ENCODE peak calls at places on chromosome 14, in six cellular contexts. One of them, this sample, is unnamed. For H3K4me1, the result is how much of the 10 kb centered on the place peaks cover.

GRCh38 chr14:89165810-89166209 is 251.2 kb downstream of the FOXN3 start:
- ATAC-seq in HepG2: no peak
- ATAC-seq in A549: no peak
- ATAC-seq in GM12878: peak
- ATAC-seq in upper lobe of left lung: no peak
- ATAC-seq in K562: no peak
- ATAC-seq in this sample: peak

GRCh38 chr14:99260652-99261551 is 11.1 kb downstream of the BCL11B start:
- ATAC-seq in HepG2: no peak
- ATAC-seq in A549: no peak
- ATAC-seq in GM12878: peak
- ATAC-seq in upper lobe of left lung: no peak
- ATAC-seq in K562: no peak
- ATAC-seq in this sample: no peak

GRCh38 chr14:75162631-75163030 is 13.8 kb downstream of the TMED10 start:
- ATAC-seq in HepG2: no peak
- ATAC-seq in A549: no peak
- ATAC-seq in GM12878: no peak
- ATAC-seq in upper lobe of left lung: no peak
- ATAC-seq in K562: no peak
- ATAC-seq in this sample: no peak

GRCh38 chr14:63896278-63896720 is 43.5 kb downstream of the SYNE2 start:
- ATAC-seq in HepG2: peak
- ATAC-seq in A549: peak
- ATAC-seq in GM12878: no peak
- ATAC-seq in upper lobe of left lung: peak
- ATAC-seq in K562: no peak
- ATAC-seq in this sample: peak

GRCh38 chr14:26528415-26529182 is 69.2 kb downstream of the NOVA1 start:
- ATAC-seq in HepG2: no peak
- ATAC-seq in A549: no peak
- ATAC-seq in GM12878: no peak
- ATAC-seq in upper lobe of left lung: no peak
- ATAC-seq in K562: no peak
- ATAC-seq in this sample: peak

GRCh38 chr14:52844262-52845060 is 53.1 kb upstream of the GNPNAT1 start:
- ATAC-seq in HepG2: peak
- ATAC-seq in A549: no peak
- ATAC-seq in GM12878: peak
- ATAC-seq in upper lobe of left lung: no peak
- ATAC-seq in K562: no peak
- ATAC-seq in this sample: peak

GRCh38 chr14:93788557-93789365 is 476 bp upstream of the PRIMA1 start:
- ATAC-seq in HepG2: peak
- ATAC-seq in A549: peak
- ATAC-seq in GM12878: no peak
- ATAC-seq in upper lobe of left lung: no peak
- ATAC-seq in K562: no peak
- ATAC-seq in this sample: peak

GRCh38 chr14:104841730-104842129 is 23.3 kb upstream of the CEP170B start:
- ATAC-seq in HepG2: no peak
- ATAC-seq in A549: no peak
- ATAC-seq in GM12878: no peak
- ATAC-seq in upper lobe of left lung: no peak
- ATAC-seq in K562: no peak
- ATAC-seq in this sample: no peak

GRCh38 chr14:105047283-105048016 is 17.8 kb downstream of the GPR132 start:
- ATAC-seq in HepG2: peak
- ATAC-seq in A549: no peak
- ATAC-seq in GM12878: peak
- ATAC-seq in upper lobe of left lung: no peak
- ATAC-seq in K562: peak
- ATAC-seq in this sample: no peak

GRCh38 chr14:90291699-90292098 is 35.3 kb downstream of the PSMC1 start:
- ATAC-seq in HepG2: no peak
- ATAC-seq in A549: no peak
- ATAC-seq in GM12878: no peak
- ATAC-seq in upper lobe of left lung: no peak
- ATAC-seq in K562: no peak
- ATAC-seq in this sample: no peak

DNA sequence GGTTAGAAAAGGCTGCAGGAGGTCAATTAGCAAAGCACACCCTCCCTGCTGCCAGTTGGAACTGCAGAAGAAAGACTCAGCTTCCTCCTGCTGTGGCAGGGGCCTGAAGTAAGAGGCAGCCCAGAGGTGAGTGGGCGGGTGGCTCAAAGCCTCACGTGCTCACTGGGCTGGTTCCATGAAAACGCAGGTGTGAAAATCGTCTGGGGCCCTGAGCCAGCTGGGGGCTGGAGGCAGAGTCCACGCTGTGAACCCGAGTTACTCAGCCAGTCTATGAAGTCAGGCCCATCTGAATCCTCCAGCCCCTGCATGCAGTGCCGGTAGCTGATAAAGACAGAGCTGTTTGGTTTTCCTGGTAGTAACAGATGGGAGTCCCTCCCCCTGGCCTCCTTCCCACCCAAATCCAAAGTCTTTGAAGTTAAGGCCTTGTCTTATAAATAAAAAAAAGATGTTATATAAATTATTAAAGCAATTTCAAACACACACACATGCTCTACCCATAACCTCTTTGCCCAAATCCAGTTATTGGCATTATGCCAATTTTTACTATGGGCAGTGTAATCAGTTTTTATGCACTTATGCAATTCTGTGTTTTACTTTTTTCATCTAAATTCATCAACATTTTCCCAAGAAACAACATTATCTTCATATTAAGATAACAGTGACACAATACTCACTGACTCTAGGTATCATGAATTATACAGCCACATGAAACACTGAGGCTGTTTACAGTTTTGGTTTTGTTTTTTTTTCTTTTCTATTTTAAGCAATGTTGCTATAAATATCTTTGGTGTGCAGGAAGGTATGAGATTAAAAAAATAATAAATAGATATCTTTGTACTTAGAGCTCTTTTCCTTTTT is 57.9 kb upstream of the PNMA1 start:
- ATAC-seq in HepG2: peak
- ATAC-seq in A549: peak
- ATAC-seq in GM12878: peak
- ATAC-seq in upper lobe of left lung: peak
- ATAC-seq in K562: peak
- ATAC-seq in this sample: peak
- H3K4me1 ChIP-seq in HepG2: half or more
- H3K4me1 ChIP-seq in A549: under half
- H3K4me1 ChIP-seq in GM12878: half or more
- H3K4me1 ChIP-seq in upper lobe of left lung: half or more
- H3K4me1 ChIP-seq in K562: under half
- H3K4me1 ChIP-seq in this sample: half or more

DNA sequence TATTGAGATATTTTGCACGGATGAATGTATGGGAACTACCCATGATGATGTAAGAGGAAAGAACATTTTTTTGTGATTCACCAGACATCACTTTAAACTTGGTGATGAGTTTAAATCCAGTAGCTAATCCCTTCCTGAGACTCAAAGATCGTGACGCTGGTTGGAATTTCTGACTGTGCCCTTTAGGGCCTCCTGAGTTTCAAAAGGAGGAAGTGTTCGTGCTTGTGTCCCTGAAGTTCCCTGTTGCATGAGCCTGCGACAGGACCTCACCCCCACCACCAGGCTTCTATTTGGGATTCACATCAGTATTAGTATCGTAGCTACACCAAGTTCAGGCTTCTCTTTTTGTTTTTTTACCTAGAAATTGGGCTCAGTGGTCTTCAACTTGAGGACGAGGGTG is 18.5 kb upstream of the RIN3 start:
- ATAC-seq in HepG2: no peak
- ATAC-seq in A549: no peak
- ATAC-seq in GM12878: no peak
- ATAC-seq in upper lobe of left lung: no peak
- ATAC-seq in K562: no peak
- ATAC-seq in this sample: peak
- TF ChIP-seq EP300 in HepG2: no peak
- TF ChIP-seq EP300 in A549: no peak
- TF ChIP-seq EP300 in GM12878: no peak
- TF ChIP-seq EP300 in upper lobe of left lung: no peak
- TF ChIP-seq EP300 in K562: no peak
- TF ChIP-seq EP300 in this sample: no peak

GRCh38 chr14:106380740-106381139 is 854.4 kb downstream of the TMEM121 start:
- ATAC-seq in HepG2: no peak
- ATAC-seq in A549: no peak
- ATAC-seq in GM12878: no peak
- ATAC-seq in upper lobe of left lung: no peak
- ATAC-seq in K562: no peak
- ATAC-seq in this sample: no peak

GRCh38 chr14:106372870-106373657 is 846.7 kb downstream of the TMEM121 start:
- ATAC-seq in HepG2: peak
- ATAC-seq in A549: peak
- ATAC-seq in GM12878: peak
- ATAC-seq in upper lobe of left lung: no peak
- ATAC-seq in K562: peak
- ATAC-seq in this sample: no peak

GRCh38 chr14:106377432-106377831 is 851.0 kb downstream of the TMEM121 start:
- ATAC-seq in HepG2: no peak
- ATAC-seq in A549: no peak
- ATAC-seq in GM12878: no peak
- ATAC-seq in upper lobe of left lung: no peak
- ATAC-seq in K562: no peak
- ATAC-seq in this sample: no peak

DNA sequence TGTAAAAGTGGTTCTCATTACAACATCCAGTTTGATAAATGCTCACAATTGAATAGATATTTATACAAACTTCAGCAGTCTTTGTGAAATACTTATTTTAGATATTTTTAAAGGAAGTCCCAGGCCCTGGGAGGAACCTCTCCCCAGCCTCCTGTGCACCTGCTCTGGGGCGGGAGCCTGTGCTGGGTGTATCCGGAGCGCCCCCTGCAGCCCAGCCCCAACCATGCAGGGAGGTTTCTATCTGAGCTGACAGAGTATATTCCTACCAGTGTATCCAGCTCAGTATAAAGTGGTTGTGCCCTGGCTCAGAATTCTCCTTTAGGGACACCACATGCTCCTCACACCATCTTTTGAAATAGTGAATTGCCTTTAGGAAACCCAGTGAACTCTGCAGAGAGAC is 851.8 kb downstream of the TMEM121 start:
- ATAC-seq in HepG2: no peak
- ATAC-seq in A549: no peak
- ATAC-seq in GM12878: peak
- ATAC-seq in upper lobe of left lung: no peak
- ATAC-seq in K562: peak
- ATAC-seq in this sample: no peak
- TF ChIP-seq CTCF in HepG2: peak
- TF ChIP-seq CTCF in A549: no peak
- TF ChIP-seq CTCF in GM12878: peak
- TF ChIP-seq CTCF in upper lobe of left lung: no peak
- TF ChIP-seq CTCF in K562: peak
- TF ChIP-seq CTCF in this sample: no peak

DNA sequence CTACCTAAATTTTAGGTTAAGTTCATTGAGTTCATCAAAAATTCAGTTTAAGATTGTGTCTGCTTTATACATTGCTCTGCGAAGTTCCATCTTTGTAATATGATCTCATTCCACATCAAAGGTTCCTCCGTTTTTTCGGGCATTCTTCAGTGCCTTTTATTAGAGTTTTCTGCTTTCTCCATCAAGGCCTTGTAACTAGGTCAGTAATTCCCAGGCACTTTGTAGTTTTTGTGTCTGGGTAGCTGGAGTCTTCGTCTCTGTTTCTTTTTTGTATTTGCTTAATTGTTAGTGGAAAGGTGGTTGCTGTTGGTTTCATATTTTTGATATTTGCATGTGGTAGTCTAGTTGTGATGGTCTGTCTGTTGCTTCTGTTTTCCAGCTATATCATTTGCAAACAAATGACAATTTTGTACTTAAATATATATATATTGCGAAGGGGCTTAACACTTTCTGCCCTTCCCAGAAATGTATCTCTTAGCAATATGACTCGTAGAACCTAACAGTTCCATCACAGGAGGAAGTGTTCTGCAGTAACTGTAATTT is 88.6 kb upstream of the DYNC1H1 start:
- ATAC-seq in HepG2: no peak
- ATAC-seq in A549: no peak
- ATAC-seq in GM12878: peak
- ATAC-seq in upper lobe of left lung: no peak
- ATAC-seq in K562: no peak
- ATAC-seq in this sample: no peak
- H3K4me1 ChIP-seq in HepG2: under half
- H3K4me1 ChIP-seq in A549: under half
- H3K4me1 ChIP-seq in GM12878: under half
- H3K4me1 ChIP-seq in upper lobe of left lung: under half
- H3K4me1 ChIP-seq in K562: under half
- H3K4me1 ChIP-seq in this sample: half or more

GRCh38 chr14:69131176-69131575 is 21.7 kb downstream of the DCAF5 start:
- ATAC-seq in HepG2: no peak
- ATAC-seq in A549: no peak
- ATAC-seq in GM12878: no peak
- ATAC-seq in upper lobe of left lung: no peak
- ATAC-seq in K562: no peak
- ATAC-seq in this sample: no peak

GRCh38 chr14:69132513-69133181 is 20.3 kb downstream of the DCAF5 start:
- ATAC-seq in HepG2: no peak
- ATAC-seq in A549: no peak
- ATAC-seq in GM12878: no peak
- ATAC-seq in upper lobe of left lung: no peak
- ATAC-seq in K562: peak
- ATAC-seq in this sample: no peak

GRCh38 chr14:69135133-69135532 is 17.8 kb downstream of the DCAF5 start:
- ATAC-seq in HepG2: no peak
- ATAC-seq in A549: no peak
- ATAC-seq in GM12878: no peak
- ATAC-seq in upper lobe of left lung: no peak
- ATAC-seq in K562: no peak
- ATAC-seq in this sample: no peak

GRCh38 chr14:69129264-69129880 is 23.5 kb downstream of the DCAF5 start:
- ATAC-seq in HepG2: peak
- ATAC-seq in A549: peak
- ATAC-seq in GM12878: peak
- ATAC-seq in upper lobe of left lung: peak
- ATAC-seq in K562: peak
- ATAC-seq in this sample: peak

GRCh38 chr14:69133206-69134125 is 19.5 kb downstream of the DCAF5 start:
- ATAC-seq in HepG2: no peak
- ATAC-seq in A549: peak
- ATAC-seq in GM12878: no peak
- ATAC-seq in upper lobe of left lung: no peak
- ATAC-seq in K562: peak
- ATAC-seq in this sample: no peak
- TF ChIP-seq EP300 in HepG2: no peak
- TF ChIP-seq EP300 in A549: no peak
- TF ChIP-seq EP300 in GM12878: no peak
- TF ChIP-seq EP300 in upper lobe of left lung: no peak
- TF ChIP-seq EP300 in K562: no peak
- TF ChIP-seq EP300 in this sample: no peak